ENCODE peak calls at places on chromosomes 5 and 9, in nine cellular contexts. One of them, this sample, is unnamed.

GRCh38 chr5:150309101-150309897 is 6.6 kb upstream of the ARSI start:
- DNase-seq in DMS 273 treated with DMSO at 0.1 percent for 48 hours: no peak
- DNase-seq in CD8-positive, alpha-beta T cell: no peak
- DNase-seq in stimulated activated CD4-positive, alpha-beta T cell treated with anti-CD3 and anti-CD28 coated beads, Interleukin-4, amount 100 ng/mL, for 1 hour: no peak
- DNase-seq in M059J: no peak
- DNase-seq in HEK293T: no peak
- DNase-seq in activated CD4-positive, alpha-beta T cell treated with anti-CD3 and anti-CD28 coated beads, Interleukin-2, amount 50 U/mL, for 1 hour: no peak
- DNase-seq in astrocyte of the cerebellum: no peak
- DNase-seq in mammary epithelial cell: no peak
- DNase-seq in this sample: no peak

GRCh38 chr5:856531-857425 is 6.0 kb upstream of the ZDHHC11 start:
- DNase-seq in M059J: no peak
- DNase-seq in activated CD4-positive, alpha-beta T cell treated with anti-CD3 and anti-CD28 coated beads, Interleukin-2, amount 50 U/mL, for 1 hour: no peak
- DNase-seq in stimulated activated CD4-positive, alpha-beta T cell treated with anti-CD3 and anti-CD28 coated beads, Interleukin-4, amount 100 ng/mL, for 1 hour: no peak
- DNase-seq in CD8-positive, alpha-beta T cell: no peak
- DNase-seq in mammary epithelial cell: no peak
- DNase-seq in DMS 273 treated with DMSO at 0.1 percent for 48 hours: no peak
- DNase-seq in HEK293T: no peak
- DNase-seq in astrocyte of the cerebellum: no peak
- DNase-seq in this sample: no peak

GRCh38 chr9:114002271-114002985 is 75.7 kb downstream of the AMBP start:
- DNase-seq in CD8-positive, alpha-beta T cell: no peak
- DNase-seq in activated CD4-positive, alpha-beta T cell treated with anti-CD3 and anti-CD28 coated beads, Interleukin-2, amount 50 U/mL, for 1 hour: no peak
- DNase-seq in astrocyte of the cerebellum: no peak
- DNase-seq in M059J: no peak
- DNase-seq in DMS 273 treated with DMSO at 0.1 percent for 48 hours: no peak
- DNase-seq in mammary epithelial cell: no peak
- DNase-seq in HEK293T: no peak
- DNase-seq in stimulated activated CD4-positive, alpha-beta T cell treated with anti-CD3 and anti-CD28 coated beads, Interleukin-4, amount 100 ng/mL, for 1 hour: no peak
- DNase-seq in this sample: no peak

GRCh38 chr9:137892424-137893191 is 15.0 kb downstream of the CACNA1B start:
- DNase-seq in HEK293T: no peak
- DNase-seq in DMS 273 treated with DMSO at 0.1 percent for 48 hours: no peak
- DNase-seq in activated CD4-positive, alpha-beta T cell treated with anti-CD3 and anti-CD28 coated beads, Interleukin-2, amount 50 U/mL, for 1 hour: no peak
- DNase-seq in stimulated activated CD4-positive, alpha-beta T cell treated with anti-CD3 and anti-CD28 coated beads, Interleukin-4, amount 100 ng/mL, for 1 hour: no peak
- DNase-seq in CD8-positive, alpha-beta T cell: no peak
- DNase-seq in astrocyte of the cerebellum: no peak
- DNase-seq in M059J: no peak
- DNase-seq in mammary epithelial cell: no peak
- DNase-seq in this sample: no peak

GRCh38 chr5:102666164-102666951 is 88.7 kb upstream of the PAM start:
- DNase-seq in stimulated activated CD4-positive, alpha-beta T cell treated with anti-CD3 and anti-CD28 coated beads, Interleukin-4, amount 100 ng/mL, for 1 hour: no peak
- DNase-seq in M059J: peak
- DNase-seq in activated CD4-positive, alpha-beta T cell treated with anti-CD3 and anti-CD28 coated beads, Interleukin-2, amount 50 U/mL, for 1 hour: no peak
- DNase-seq in HEK293T: no peak
- DNase-seq in CD8-positive, alpha-beta T cell: no peak
- DNase-seq in mammary epithelial cell: no peak
- DNase-seq in DMS 273 treated with DMSO at 0.1 percent for 48 hours: peak
- DNase-seq in astrocyte of the cerebellum: no peak
- DNase-seq in this sample: no peak

GRCh38 chr5:92019376-92019990 is 636.4 kb upstream of the ARRDC3 start:
- DNase-seq in activated CD4-positive, alpha-beta T cell treated with anti-CD3 and anti-CD28 coated beads, Interleukin-2, amount 50 U/mL, for 1 hour: no peak
- DNase-seq in stimulated activated CD4-positive, alpha-beta T cell treated with anti-CD3 and anti-CD28 coated beads, Interleukin-4, amount 100 ng/mL, for 1 hour: no peak
- DNase-seq in M059J: peak
- DNase-seq in astrocyte of the cerebellum: no peak
- DNase-seq in DMS 273 treated with DMSO at 0.1 percent for 48 hours: no peak
- DNase-seq in HEK293T: no peak
- DNase-seq in mammary epithelial cell: peak
- DNase-seq in CD8-positive, alpha-beta T cell: no peak
- DNase-seq in this sample: no peak

GRCh38 chr9:116605904-116606341 is 81.2 kb upstream of the TRIM32 start:
- DNase-seq in stimulated activated CD4-positive, alpha-beta T cell treated with anti-CD3 and anti-CD28 coated beads, Interleukin-4, amount 100 ng/mL, for 1 hour: no peak
- DNase-seq in DMS 273 treated with DMSO at 0.1 percent for 48 hours: no peak
- DNase-seq in astrocyte of the cerebellum: no peak
- DNase-seq in M059J: no peak
- DNase-seq in HEK293T: no peak
- DNase-seq in activated CD4-positive, alpha-beta T cell treated with anti-CD3 and anti-CD28 coated beads, Interleukin-2, amount 50 U/mL, for 1 hour: no peak
- DNase-seq in mammary epithelial cell: no peak
- DNase-seq in CD8-positive, alpha-beta T cell: no peak
- DNase-seq in this sample: no peak

GRCh38 chr9:122777935-122778671 is 10.6 kb upstream of the OR5C1 start:
- DNase-seq in HEK293T: no peak
- DNase-seq in activated CD4-positive, alpha-beta T cell treated with anti-CD3 and anti-CD28 coated beads, Interleukin-2, amount 50 U/mL, for 1 hour: no peak
- DNase-seq in DMS 273 treated with DMSO at 0.1 percent for 48 hours: no peak
- DNase-seq in CD8-positive, alpha-beta T cell: no peak
- DNase-seq in mammary epithelial cell: peak
- DNase-seq in M059J: peak
- DNase-seq in stimulated activated CD4-positive, alpha-beta T cell treated with anti-CD3 and anti-CD28 coated beads, Interleukin-4, amount 100 ng/mL, for 1 hour: no peak
- DNase-seq in astrocyte of the cerebellum: no peak
- DNase-seq in this sample: no peak

GRCh38 chr5:43959148-43959547 is 356.2 kb downstream of the NNT start:
- DNase-seq in astrocyte of the cerebellum: no peak
- DNase-seq in mammary epithelial cell: no peak
- DNase-seq in HEK293T: no peak
- DNase-seq in activated CD4-positive, alpha-beta T cell treated with anti-CD3 and anti-CD28 coated beads, Interleukin-2, amount 50 U/mL, for 1 hour: no peak
- DNase-seq in DMS 273 treated with DMSO at 0.1 percent for 48 hours: no peak
- DNase-seq in stimulated activated CD4-positive, alpha-beta T cell treated with anti-CD3 and anti-CD28 coated beads, Interleukin-4, amount 100 ng/mL, for 1 hour: no peak
- DNase-seq in CD8-positive, alpha-beta T cell: no peak
- DNase-seq in M059J: no peak
- DNase-seq in this sample: no peak

GRCh38 chr9:77807295-77807694 is 159.2 kb upstream of the GNA14 start:
- DNase-seq in activated CD4-positive, alpha-beta T cell treated with anti-CD3 and anti-CD28 coated beads, Interleukin-2, amount 50 U/mL, for 1 hour: no peak
- DNase-seq in stimulated activated CD4-positive, alpha-beta T cell treated with anti-CD3 and anti-CD28 coated beads, Interleukin-4, amount 100 ng/mL, for 1 hour: no peak
- DNase-seq in mammary epithelial cell: peak
- DNase-seq in CD8-positive, alpha-beta T cell: no peak
- DNase-seq in M059J: peak
- DNase-seq in DMS 273 treated with DMSO at 0.1 percent for 48 hours: no peak
- DNase-seq in astrocyte of the cerebellum: no peak
- DNase-seq in HEK293T: no peak
- DNase-seq in this sample: no peak

GRCh38 chr9:114619205-114619758 is 8.2 kb downstream of the TMEM268 start:
- DNase-seq in mammary epithelial cell: peak
- DNase-seq in CD8-positive, alpha-beta T cell: no peak
- DNase-seq in DMS 273 treated with DMSO at 0.1 percent for 48 hours: no peak
- DNase-seq in stimulated activated CD4-positive, alpha-beta T cell treated with anti-CD3 and anti-CD28 coated beads, Interleukin-4, amount 100 ng/mL, for 1 hour: no peak
- DNase-seq in HEK293T: no peak
- DNase-seq in activated CD4-positive, alpha-beta T cell treated with anti-CD3 and anti-CD28 coated beads, Interleukin-2, amount 50 U/mL, for 1 hour: no peak
- DNase-seq in astrocyte of the cerebellum: no peak
- DNase-seq in M059J: no peak
- DNase-seq in this sample: no peak

GRCh38 chr5:137336565-137337120 is 162.5 kb downstream of the SPOCK1 start:
- DNase-seq in DMS 273 treated with DMSO at 0.1 percent for 48 hours: no peak
- DNase-seq in M059J: peak
- DNase-seq in activated CD4-positive, alpha-beta T cell treated with anti-CD3 and anti-CD28 coated beads, Interleukin-2, amount 50 U/mL, for 1 hour: no peak
- DNase-seq in CD8-positive, alpha-beta T cell: no peak
- DNase-seq in stimulated activated CD4-positive, alpha-beta T cell treated with anti-CD3 and anti-CD28 coated beads, Interleukin-4, amount 100 ng/mL, for 1 hour: no peak
- DNase-seq in mammary epithelial cell: no peak
- DNase-seq in HEK293T: no peak
- DNase-seq in astrocyte of the cerebellum: no peak
- DNase-seq in this sample: no peak